ENCODE peak calls at places on chromosomes 3 and 15, in five cellular contexts. U is mesothelial cell of epicardium, L is BE2C, M is D721Med, O is adrenal gland. J is an unnamed sample.

GRCh38 chr3:155229086-155229485 is 64.4 kb downstream of the STRIT1 start:
- DNase-seq in U (no peak), L (no peak), M (no peak), O (no peak), J (no peak)

GRCh38 chr3:132781922-132782321 is 59.7 kb upstream of the NPHP3 start:
- DNase-seq in U (no peak), L (no peak), M (no peak), O (no peak), J (no peak)

GRCh38 chr15:38253448-38253847 is 812 bp downstream of the SPRED1 start:
- DNase-seq in U (no peak), L (peak), M (no peak), O (no peak), J (no peak)

GRCh38 chr15:65095011-65095746 is 18.6 kb downstream of the KBTBD13 start:
- DNase-seq in U (no peak), L (no peak), M (no peak), O (no peak), J (no peak)

GRCh38 chr3:9778102-9778501 is 8.4 kb upstream of the CAMK1 start:
- DNase-seq in U (no peak), L (no peak), M (no peak), O (no peak), J (no peak)

GRCh38 chr3:67077656-67078055 is 79.5 kb downstream of the KBTBD8 start:
- DNase-seq in U (no peak), L (no peak), M (no peak), O (no peak), J (no peak)

GRCh38 chr15:68580883-68581155 is 2.0 kb downstream of the CORO2B start:
- DNase-seq in U (no peak), L (no peak), M (no peak), O (no peak), J (no peak)

GRCh38 chr3:123155471-123156011 is 46.2 kb upstream of the SEC22A start:
- DNase-seq in U (no peak), L (peak), M (no peak), O (peak), J (no peak)

GRCh38 chr3:31157893-31158620 is 263.6 kb upstream of the GADL1 start:
- DNase-seq in U (no peak), L (no peak), M (no peak), O (no peak), J (no peak)

GRCh38 chr3:52894756-52895155 is 2.6 kb downstream of the STIMATE start:
- DNase-seq in U (no peak), L (no peak), M (no peak), O (no peak), J (no peak)

GRCh38 chr3:52892625-52893311 is 4.6 kb downstream of the STIMATE start:
- DNase-seq in U (no peak), L (no peak), M (no peak), O (no peak), J (no peak)

GRCh38 chr3:52892290-52892624 is 5.1 kb downstream of the STIMATE start:
- DNase-seq in U (no peak), L (no peak), M (no peak), O (no peak), J (no peak)

GRCh38 chr3:52895416-52895815 is 1.9 kb downstream of the STIMATE start:
- DNase-seq in U (no peak), L (no peak), M (no peak), O (no peak), J (no peak)

GRCh38 chr3:52893723-52894122 is 3.6 kb downstream of the STIMATE start:
- DNase-seq in U (no peak), L (no peak), M (no peak), O (no peak), J (no peak)
- TF ChIP-seq CTCF in U (no peak), L (no peak), M (no peak), O (no peak), J (no peak)

GRCh38 chr15:44312108-44312507 is 23.6 kb downstream of the GOLM2 start:
- DNase-seq in U (no peak), L (no peak), M (no peak), O (no peak), J (no peak)

GRCh38 chr15:44308415-44308814 is 19.9 kb downstream of the GOLM2 start:
- DNase-seq in U (no peak), L (no peak), M (no peak), O (no peak), J (no peak)

GRCh38 chr15:44311136-44311535 is 22.6 kb downstream of the GOLM2 start:
- DNase-seq in U (no peak), L (no peak), M (no peak), O (no peak), J (no peak)

GRCh38 chr15:44307712-44308111 is 19.2 kb downstream of the GOLM2 start:
- DNase-seq in U (no peak), L (no peak), M (no peak), O (no peak), J (no peak)

DNA sequence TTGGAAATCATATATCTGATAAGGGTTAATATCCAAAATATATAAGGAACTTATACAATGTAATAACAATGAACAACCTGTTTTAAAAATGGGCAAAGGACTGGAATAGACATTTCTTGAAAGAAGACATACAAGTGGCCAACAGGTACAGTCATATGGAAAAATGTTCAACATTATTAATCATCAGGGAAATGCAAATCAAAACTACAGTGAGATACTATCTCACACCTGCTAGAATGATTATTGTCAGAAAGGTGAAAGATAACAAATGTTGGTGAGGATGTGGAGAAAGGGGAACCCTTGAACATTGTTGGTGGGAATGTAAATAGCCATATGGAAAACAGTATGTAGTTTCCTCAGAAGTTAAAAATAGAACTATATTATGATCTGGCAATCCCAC is 20.4 kb downstream of the GOLM2 start:
- DNase-seq in U (no peak), L (no peak), M (no peak), O (no peak), J (no peak)
- TF ChIP-seq CTCF in U (no peak), L (no peak), M (no peak), O (no peak), J (no peak)

GRCh38 chr15:40891810-40892448 is 2.3 kb upstream of the VPS18 start:
- DNase-seq in U (peak), L (peak), M (no peak), O (no peak), J (no peak)

GRCh38 chr15:40892449-40893012 is 1.7 kb upstream of the VPS18 start:
- DNase-seq in U (no peak), L (no peak), M (no peak), O (no peak), J (no peak)

GRCh38 chr15:40893733-40894688 is at the start of gene VPS18:
- DNase-seq in U (peak), L (peak), M (peak), O (peak), J (peak)

GRCh38 chr15:40893019-40893723 is 1.1 kb upstream of the VPS18 start:
- DNase-seq in U (no peak), L (no peak), M (no peak), O (no peak), J (no peak)

GRCh38 chr15:40894689-40895308 is 549 bp downstream of the VPS18 start:
- DNase-seq in U (peak), L (peak), M (no peak), O (peak), J (no peak)
- TF ChIP-seq CTCF in U (no peak), L (peak), M (peak), O (peak), J (peak)

DNA sequence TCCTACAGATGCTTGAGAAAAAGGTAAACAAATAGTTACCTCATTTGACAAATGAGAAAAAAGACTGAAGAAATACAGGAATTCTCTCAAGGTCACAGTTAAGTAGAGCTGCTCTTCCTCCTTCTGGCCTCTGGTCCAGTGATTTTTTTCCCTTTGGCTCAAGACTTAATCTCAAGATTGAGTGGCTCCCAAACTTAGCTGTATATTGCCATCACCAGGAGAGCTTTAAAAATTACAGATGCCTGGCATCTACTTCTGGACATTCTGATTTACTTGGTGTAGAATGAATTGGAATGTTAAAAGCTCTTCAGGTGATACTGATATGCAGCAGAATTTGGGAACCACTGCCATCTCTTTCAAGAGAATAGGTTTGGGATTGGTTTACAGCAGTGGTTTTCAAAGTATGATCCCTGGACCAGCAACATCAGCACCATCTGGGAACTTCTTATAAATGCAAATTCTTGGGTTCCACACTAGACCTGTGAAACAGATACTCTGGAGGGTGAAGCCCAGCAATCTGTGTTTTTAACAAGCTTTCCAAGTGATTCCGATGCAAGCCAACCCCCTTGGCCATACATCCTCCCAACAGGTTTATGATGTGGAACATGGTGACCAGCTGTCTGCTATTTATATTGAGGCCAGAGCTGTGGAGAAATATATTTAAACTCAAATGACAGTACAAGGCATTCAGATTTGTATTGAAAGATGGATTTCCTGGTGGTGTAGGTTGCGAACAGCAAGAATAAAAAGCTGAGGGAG is 333.0 kb upstream of the RARB start:
- DNase-seq in U (no peak), L (no peak), M (no peak), O (no peak), J (no peak)
- TF ChIP-seq CTCF in U (no peak), L (no peak), M (peak), O (no peak), J (no peak)